ENCODE peak calls at places on chromosomes 13 and 19, in nine cellular contexts. B is stomach; Q is cardiac muscle cell; C is thoracic aorta; D is CD8-positive, alpha-beta memory T cell; O is transverse colon; N is GM12878; G is right lobe of liver; H is left lung. W is an unnamed sample.
A peak's percentile ranks its signal among the peaks of the same experiment; 100 is the strongest.

GRCh38 chr19:58519087-58519354 is 589 bp downstream of the ZBTB45 start:
- DNase-seq in B (peak; percentile 59), G (peak; percentile 66), O (peak; percentile 70), N (no peak), Q (peak; percentile 82), H (no peak), C (no peak), D (peak; percentile 28), W (peak; percentile 91)

GRCh38 chr19:41927810-41928192 is 448 bp downstream of the ERFL start:
- DNase-seq in B (no peak), Q (no peak), D (no peak), O (peak; percentile 39), G (no peak), C (no peak), N (no peak), H (no peak), W (no peak)

GRCh38 chr19:15149704-15150103 is 42.5 kb downstream of the SYDE1 start:
- DNase-seq in O (no peak), N (no peak), D (no peak), B (no peak), Q (no peak), C (no peak), H (no peak), G (no peak), W (no peak)

GRCh38 chr13:114320065-114320464 is 5.8 kb downstream of the CHAMP1 start:
- DNase-seq in D (no peak), H (no peak), C (no peak), G (no peak), O (no peak), Q (no peak), B (no peak), N (no peak), W (peak; percentile 24)

GRCh38 chr13:51318876-51319275 is 20.6 kb upstream of the SERPINE3 start:
- DNase-seq in Q (no peak), N (no peak), B (no peak), C (no peak), O (no peak), G (no peak), D (no peak), H (no peak), W (no peak)

GRCh38 chr13:48853381-48854102 is 122.2 kb upstream of the FNDC3A start:
- DNase-seq in C (peak; percentile 3), H (no peak), B (no peak), Q (peak; percentile 39), G (no peak), N (no peak), D (no peak), O (no peak), W (peak; percentile 20)

GRCh38 chr13:99495478-99496321 is 5.6 kb upstream of the TM9SF2 start:
- DNase-seq in D (no peak), C (no peak), H (no peak), N (no peak), G (no peak), Q (no peak), B (no peak), O (no peak), W (peak; percentile 56)

GRCh38 chr13:20274466-20274865 is 42.3 kb upstream of the GJB6 start:
- DNase-seq in H (no peak), Q (no peak), G (no peak), C (no peak), B (no peak), O (no peak), N (no peak), D (no peak), W (no peak)

GRCh38 chr19:12837225-12837624 is 1.1 kb upstream of the MAST1 start:
- DNase-seq in Q (no peak), H (no peak), D (no peak), G (no peak), O (no peak), B (no peak), N (no peak), C (no peak), W (no peak)

GRCh38 chr13:27261376-27261775 is 9.3 kb upstream of the RASL11A start:
- DNase-seq in H (no peak), N (no peak), D (no peak), G (no peak), Q (no peak), B (no peak), O (no peak), C (no peak), W (no peak)

GRCh38 chr13:28493740-28494536 is 990 bp downstream of the FLT1 start:
- DNase-seq in Q (no peak), O (no peak), N (no peak), G (peak; percentile 34), B (no peak), C (no peak), D (no peak), H (peak; percentile 82), W (peak; percentile 51)

GRCh38 chr19:49932041-49932451 is 2.7 kb upstream of the NUP62 start:
- DNase-seq in O (no peak), G (no peak), C (no peak), H (no peak), B (no peak), N (no peak), D (no peak), Q (no peak), W (no peak)

GRCh38 chr19:15115080-15115479 is 7.9 kb downstream of the SYDE1 start:
- DNase-seq in O (peak; percentile 42), D (no peak), C (no peak), G (peak; percentile 76), Q (peak; percentile 89), B (peak; percentile 43), H (no peak), N (no peak), W (no peak)

GRCh38 chr13:107730835-107731234 is 484.5 kb downstream of the LIG4 start:
- DNase-seq in Q (peak; percentile 25), O (no peak), N (no peak), D (no peak), H (no peak), C (no peak), G (no peak), B (no peak), W (peak; percentile 55)

GRCh38 chr19:10551698-10552301 is 8.1 kb downstream of the ATG4D start:
- DNase-seq in H (no peak), Q (peak; percentile 45), B (peak; percentile 32), C (no peak), G (no peak), O (peak; percentile 46), N (no peak), D (peak; percentile 33), W (peak; percentile 55)

GRCh38 chr19:13146763-13147563 is 3.2 kb downstream of the STX10 start:
- DNase-seq in G (peak; percentile 51), H (peak; percentile 88), O (peak; percentile 49), N (no peak), Q (peak; percentile 61), D (no peak), C (no peak), B (peak; percentile 63), W (peak; percentile 59)

GRCh38 chr13:48398450-48399095 is 14.3 kb downstream of the LPAR6 start:
- DNase-seq in C (no peak), Q (no peak), D (no peak), H (no peak), O (no peak), G (no peak), B (no peak), N (no peak), W (peak; percentile 68)

GRCh38 chr19:30390356-30390988 is 18.3 kb downstream of the ZNF536 start:
- DNase-seq in N (no peak), C (no peak), H (no peak), O (no peak), B (no peak), G (no peak), D (no peak), Q (no peak), W (no peak)

GRCh38 chr19:6278740-6279619 is 795 bp downstream of the MLLT1 start:
- DNase-seq in C (no peak), N (no peak), O (no peak), G (no peak), H (no peak), B (no peak), D (no peak), Q (no peak), W (peak; percentile 31)

GRCh38 chr19:1109697-1110671 is 6.2 kb downstream of the GPX4 start:
- DNase-seq in H (no peak), Q (no peak), D (no peak), G (no peak), O (no peak), B (no peak), N (no peak), C (no peak), W (no peak)
- H3K4me1 ChIP-seq in H (peaks cover 19% of the 10 kb centered on the region), Q (peaks cover 21% of the 10 kb centered on the region), D (peaks cover 10% of the 10 kb centered on the region), G (peaks cover 18% of the 10 kb centered on the region), O (peaks cover 48% of the 10 kb centered on the region), B (peaks cover 32% of the 10 kb centered on the region), N (peaks cover 6% of the 10 kb centered on the region), C (peaks cover 11% of the 10 kb centered on the region), W (no peaks in the 10 kb centered on the region)

DNA sequence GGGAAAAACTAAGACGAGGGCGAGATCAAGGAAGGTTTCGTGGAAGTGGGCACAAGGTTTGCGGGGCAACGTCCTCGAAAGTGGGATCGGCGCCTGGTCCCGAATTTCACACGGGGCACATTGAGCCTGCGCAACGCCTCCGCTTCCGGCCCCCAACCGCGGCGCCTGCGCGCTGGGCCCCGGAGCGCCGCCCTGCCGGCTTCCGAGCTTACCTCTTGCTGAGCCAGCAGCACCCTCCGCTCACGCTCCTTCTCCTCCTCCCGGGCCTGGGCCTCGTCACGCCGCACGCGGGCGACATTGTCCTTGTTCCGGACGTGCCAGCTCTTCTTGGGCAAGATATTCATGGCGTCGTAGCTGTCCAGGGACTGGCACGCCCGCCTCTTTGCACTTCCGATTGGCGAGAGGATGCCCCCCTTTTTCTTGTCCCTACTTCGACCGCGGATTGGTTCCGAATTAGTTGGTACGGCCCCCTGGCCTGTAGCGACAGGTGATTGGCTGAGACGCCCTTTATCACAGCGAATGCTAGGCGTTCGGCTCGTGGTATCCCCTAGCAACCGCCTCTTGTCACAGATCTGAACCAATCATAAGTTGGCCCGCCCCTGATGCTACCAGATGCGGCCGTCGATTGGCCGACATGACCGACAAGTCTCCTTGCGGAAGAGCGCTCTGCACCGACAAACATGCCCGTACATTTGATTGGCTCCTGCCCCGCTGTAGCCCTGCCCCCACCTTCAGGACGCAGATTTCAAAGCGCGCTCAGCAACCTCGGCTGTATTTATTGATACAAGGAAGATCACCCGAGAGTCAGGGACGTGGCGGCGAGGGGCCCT is at the start of gene LENG1:
- DNase-seq in D (peak; percentile 99), B (peak; percentile 100), O (peak; percentile 100), N (peak; percentile 99), Q (peak; percentile 100), C (peak; percentile 100), H (peak; percentile 95), G (peak; percentile 99), W (peak; percentile 100)
- H3K27ac ChIP-seq in D (peak within 1 kb of the TSS; percentile 85), B (peak within 1 kb of the TSS; percentile 97), O (peak within 1 kb of the TSS; percentile 96), N (peak within 1 kb of the TSS; percentile 93), Q (peak within 1 kb of the TSS; percentile 85), C (peak within 1 kb of the TSS; percentile 92), H (peak within 1 kb of the TSS; percentile 94), G (peak within 1 kb of the TSS; percentile 92), W (peak within 1 kb of the TSS; percentile 97)

GRCh38 chr19:20238025-20238623 is 71.1 kb downstream of the ZNF486 start:
- DNase-seq in Q (peak; percentile 93), B (peak; percentile 94), N (peak; percentile 0), H (peak; percentile 84), O (peak; percentile 90), C (peak; percentile 56), G (peak; percentile 75), D (peak; percentile 86), W (peak; percentile 96)
- H3K4me1 ChIP-seq in Q (peaks cover 6% of the 10 kb centered on the region), B (no peaks in the 10 kb centered on the region), N (no peaks in the 10 kb centered on the region), H (no peaks in the 10 kb centered on the region), O (peaks cover 12% of the 10 kb centered on the region), C (no peaks in the 10 kb centered on the region), G (no peaks in the 10 kb centered on the region), D (peaks cover 5% of the 10 kb centered on the region), W (no peaks in the 10 kb centered on the region)

DNA sequence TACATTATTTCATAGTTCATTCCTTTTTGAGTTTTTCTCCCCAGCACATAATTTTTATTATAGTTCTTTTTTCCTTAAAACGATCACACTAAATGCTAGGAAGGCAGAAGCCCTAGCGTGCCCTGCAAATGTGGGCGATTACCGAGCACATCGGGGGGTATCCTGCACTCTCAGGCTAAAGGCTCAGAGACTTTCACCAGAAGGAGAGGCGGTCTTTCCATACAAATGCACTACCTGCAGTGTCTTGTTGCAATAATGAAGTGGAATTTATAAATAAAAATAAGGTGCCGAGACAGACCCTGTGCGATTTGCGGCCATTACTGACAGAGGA is 29.3 kb upstream of the SPACA7 start:
- DNase-seq in D (no peak), N (no peak), H (no peak), O (no peak), C (no peak), G (no peak), Q (no peak), B (no peak), W (no peak)
- H3K27ac ChIP-seq in D (no peak overlapping the region), N (no peak overlapping the region), H (no peak overlapping the region), O (no peak overlapping the region), C (no peak overlapping the region), G (no peak overlapping the region), Q (no peak overlapping the region), B (no peak overlapping the region), W (no peak overlapping the region)